ENCODE peak calls at places on chromosomes 13 and 19, in four cellular contexts. Q is neural progenitor cell, M is PC-3, U is SK-N-SH. Y is an unnamed sample.

GRCh38 chr13:86020350-86021002 is 221.3 kb upstream of the SLITRK6 start:
- DNase-seq in Q (no peak), M (peak), U (peak), Y (no peak)

GRCh38 chr19:6736169-6736916 is 1.0 kb downstream of the GPR108 start:
- DNase-seq in Q (peak), M (peak), U (peak), Y (peak)

GRCh38 chr13:100987993-100988392 is 313.4 kb upstream of the TMTC4 start:
- DNase-seq in Q (peak), M (peak), U (no peak), Y (peak)

GRCh38 chr19:53792721-53793433 is 31.2 kb downstream of the NLRP12 start:
- DNase-seq in Q (peak), M (peak), U (peak), Y (peak)

GRCh38 chr19:50843701-50844221 is 10.4 kb upstream of the KLK15 start:
- DNase-seq in Q (no peak), M (no peak), U (no peak), Y (no peak)

GRCh38 chr19:52734340-52734892 is 428 bp downstream of the ZNF611 start:
- DNase-seq in Q (peak), M (no peak), U (peak), Y (peak)

GRCh38 chr13:79270859-79271258 is 135.2 kb downstream of the RBM26 start:
- DNase-seq in Q (no peak), M (peak), U (no peak), Y (no peak)

GRCh38 chr13:38366954-38367645 is 17.4 kb downstream of the UFM1 start:
- DNase-seq in Q (no peak), M (peak), U (no peak), Y (no peak)

GRCh38 chr13:37666036-37666435 is 67.5 kb upstream of the POSTN start:
- DNase-seq in Q (no peak), M (no peak), U (no peak), Y (no peak)

GRCh38 chr19:18419699-18420460 is 682 bp downstream of the SSBP4 start:
- DNase-seq in Q (peak), M (peak), U (peak), Y (peak)

GRCh38 chr19:47511128-47511517 is 3.7 kb downstream of the NAPA start:
- DNase-seq in Q (no peak), M (no peak), U (no peak), Y (no peak)

GRCh38 chr13:77836423-77836822 is 82.2 kb downstream of the EDNRB start:
- DNase-seq in Q (no peak), M (no peak), U (no peak), Y (no peak)

GRCh38 chr19:9819590-9819898 is 665 bp upstream of the FBXL12 start:
- DNase-seq in Q (no peak), M (no peak), U (no peak), Y (no peak)

GRCh38 chr13:65497265-65497664 is 1732.9 kb downstream of the PCDH9 start:
- DNase-seq in Q (no peak), M (peak), U (no peak), Y (no peak)

GRCh38 chr19:7507884-7508283 is 8.0 kb upstream of the ZNF358 start:
- DNase-seq in Q (peak), M (peak), U (peak), Y (peak)

GRCh38 chr13:51912511-51913225 is 50.9 kb downstream of the CCDC70 start:
- DNase-seq in Q (no peak), M (no peak), U (no peak), Y (no peak)

GRCh38 chr19:3658823-3659745 is 32.5 kb upstream of the CACTIN start:
- DNase-seq in Q (no peak), M (no peak), U (no peak), Y (no peak)

GRCh38 chr19:47821460-47822020 is at the start of gene CRX:
- DNase-seq in Q (peak), M (no peak), U (no peak), Y (no peak)

GRCh38 chr13:97413694-97414093 is 20.3 kb upstream of the RAP2A start:
- DNase-seq in Q (no peak), M (no peak), U (no peak), Y (no peak)

GRCh38 chr13:78603240-78603947 is at the start of gene POU4F1:
- DNase-seq in Q (peak), M (no peak), U (peak), Y (peak)

GRCh38 chr13:97101912-97102311 is 107.6 kb upstream of the OXGR1 start:
- DNase-seq in Q (no peak), M (no peak), U (no peak), Y (no peak)

GRCh38 chr19:17021328-17021727 is 5.3 kb downstream of the CPAMD8 start:
- DNase-seq in Q (no peak), M (no peak), U (no peak), Y (no peak)

GRCh38 chr19:19822148-19822429 is 539 bp upstream of the ZNF506 start:
- DNase-seq in Q (no peak), M (no peak), U (peak), Y (no peak)

GRCh38 chr19:31528261-31528660 is 179.0 kb upstream of the TSHZ3 start:
- DNase-seq in Q (no peak), M (no peak), U (no peak), Y (no peak)

GRCh38 chr19:47305309-47305751 is 4.3 kb upstream of the C5AR1 start:
- DNase-seq in Q (peak), M (peak), U (peak), Y (peak)

GRCh38 chr19:33241530-33242101 is 16.0 kb upstream of the SLC7A10 start:
- DNase-seq in Q (peak), M (peak), U (peak), Y (peak)

GRCh38 chr19:49009828-49010227 is 7.1 kb downstream of the LHB start:
- DNase-seq in Q (no peak), M (no peak), U (no peak), Y (no peak)

GRCh38 chr19:33715462-33715861 is 81.2 kb upstream of the KCTD15 start:
- DNase-seq in Q (no peak), M (peak), U (no peak), Y (no peak)

GRCh38 chr13:46296920-46297319 is 85.2 kb downstream of the LRRC63 start:
- DNase-seq in Q (no peak), M (peak), U (no peak), Y (no peak)

GRCh38 chr13:62003452-62003851 is 587.8 kb upstream of the PCDH20 start:
- DNase-seq in Q (no peak), M (no peak), U (no peak), Y (no peak)

GRCh38 chr13:99307648-99308339 is 595 bp upstream of the GPR183 start:
- DNase-seq in Q (no peak), M (peak), U (no peak), Y (no peak)

DNA sequence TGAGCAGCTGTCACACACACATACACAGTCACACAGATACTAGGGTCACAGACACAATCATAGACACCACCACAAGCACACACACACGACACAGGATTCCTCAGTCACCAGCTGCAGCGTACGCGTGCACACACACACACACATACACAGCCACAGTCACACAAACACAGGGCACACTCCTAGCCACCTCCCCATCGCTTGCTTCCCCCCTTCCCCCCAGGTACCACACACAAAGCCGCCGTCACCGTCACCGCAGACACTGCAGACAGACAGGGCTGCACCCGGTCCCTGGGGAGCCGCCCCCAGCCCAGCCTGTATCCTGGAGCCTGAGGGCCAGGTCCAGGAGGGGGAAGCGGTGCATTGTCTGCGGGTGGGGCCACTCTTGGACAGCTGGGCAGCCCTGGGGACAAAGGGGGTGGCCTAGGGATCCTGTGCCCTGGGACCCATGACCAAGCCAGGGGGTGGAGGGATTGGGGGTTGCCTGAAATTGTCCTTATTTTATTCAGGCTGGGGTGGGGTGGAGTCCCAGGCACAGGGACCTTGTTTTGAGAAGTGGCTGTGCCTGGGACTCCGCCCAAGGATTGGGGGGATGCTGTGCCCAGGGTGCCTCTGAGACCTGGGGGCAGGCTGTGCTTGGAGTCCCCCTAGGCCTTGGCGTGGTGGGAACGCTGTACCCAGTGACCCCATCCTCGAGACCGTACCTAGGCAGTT is 957 bp downstream of the NUMBL start:
- DNase-seq in Q (peak), M (peak), U (peak), Y (peak)
- H2AFZ ChIP-seq in Q (no peak), M (peak), U (no peak), Y (no peak)

GRCh38 chr13:27622102-27622820 is 569 bp downstream of the POLR1D start:
- DNase-seq in Q (no peak), M (peak), U (peak), Y (no peak)
- TF ChIP-seq CTCF in Q (peak), M (peak), U (peak), Y (no peak)

GRCh38 chr13:105660550-105660949 is 874.9 kb downstream of the EFNB2 start:
- DNase-seq in Q (no peak), M (no peak), U (no peak), Y (no peak)

DNA sequence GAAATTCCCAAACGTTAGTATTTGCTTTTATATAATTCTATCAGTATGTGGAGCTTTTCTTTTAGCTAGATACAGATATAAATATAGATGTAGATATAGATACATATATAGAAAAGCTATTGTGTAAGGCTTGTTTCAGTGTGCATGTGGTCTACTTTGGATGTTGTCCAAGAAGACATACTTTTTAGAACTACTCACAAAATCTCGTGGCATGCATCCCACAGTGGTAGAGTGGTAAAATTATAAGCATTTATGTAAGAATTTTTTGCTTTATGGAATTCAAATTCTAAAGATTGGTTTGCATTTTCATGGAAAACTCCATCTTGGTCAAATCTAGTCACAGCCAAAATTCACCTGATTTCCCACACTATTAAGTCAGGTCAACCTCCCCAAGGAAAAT is 880.4 kb downstream of the EFNB2 start:
- DNase-seq in Q (no peak), M (peak), U (no peak), Y (no peak)
- TF ChIP-seq EZH2phosphoT487 in Q (no peak), M (no peak), U (no peak), Y (no peak)

DNA sequence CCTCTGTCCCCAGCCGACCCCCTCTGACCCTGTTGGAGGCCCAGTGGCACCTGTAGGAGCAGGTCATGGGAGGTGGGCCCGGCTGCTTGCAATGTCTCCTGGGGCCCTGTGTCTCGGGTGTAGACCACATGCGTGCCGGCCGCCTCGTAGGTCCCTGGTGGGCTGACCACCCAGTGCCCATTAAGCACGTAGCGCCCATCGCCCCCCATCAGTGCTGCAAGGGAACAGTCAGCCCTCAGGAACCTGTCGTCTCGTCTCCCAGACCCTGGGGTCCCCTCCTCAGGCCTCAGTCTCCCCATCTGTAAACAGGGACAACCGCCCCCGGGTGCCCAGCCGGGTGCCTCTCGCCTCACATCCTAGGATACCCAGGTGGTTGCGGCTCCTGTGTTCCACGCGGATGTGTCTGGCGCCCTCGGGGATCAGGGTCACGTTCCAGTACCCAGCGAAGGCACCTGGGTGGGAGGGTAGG is 5.6 kb downstream of the ADAMTSL5 start:
- DNase-seq in Q (no peak), M (no peak), U (no peak), Y (no peak)
- H2AFZ ChIP-seq in Q (no peak), M (peak), U (peak), Y (peak)

DNA sequence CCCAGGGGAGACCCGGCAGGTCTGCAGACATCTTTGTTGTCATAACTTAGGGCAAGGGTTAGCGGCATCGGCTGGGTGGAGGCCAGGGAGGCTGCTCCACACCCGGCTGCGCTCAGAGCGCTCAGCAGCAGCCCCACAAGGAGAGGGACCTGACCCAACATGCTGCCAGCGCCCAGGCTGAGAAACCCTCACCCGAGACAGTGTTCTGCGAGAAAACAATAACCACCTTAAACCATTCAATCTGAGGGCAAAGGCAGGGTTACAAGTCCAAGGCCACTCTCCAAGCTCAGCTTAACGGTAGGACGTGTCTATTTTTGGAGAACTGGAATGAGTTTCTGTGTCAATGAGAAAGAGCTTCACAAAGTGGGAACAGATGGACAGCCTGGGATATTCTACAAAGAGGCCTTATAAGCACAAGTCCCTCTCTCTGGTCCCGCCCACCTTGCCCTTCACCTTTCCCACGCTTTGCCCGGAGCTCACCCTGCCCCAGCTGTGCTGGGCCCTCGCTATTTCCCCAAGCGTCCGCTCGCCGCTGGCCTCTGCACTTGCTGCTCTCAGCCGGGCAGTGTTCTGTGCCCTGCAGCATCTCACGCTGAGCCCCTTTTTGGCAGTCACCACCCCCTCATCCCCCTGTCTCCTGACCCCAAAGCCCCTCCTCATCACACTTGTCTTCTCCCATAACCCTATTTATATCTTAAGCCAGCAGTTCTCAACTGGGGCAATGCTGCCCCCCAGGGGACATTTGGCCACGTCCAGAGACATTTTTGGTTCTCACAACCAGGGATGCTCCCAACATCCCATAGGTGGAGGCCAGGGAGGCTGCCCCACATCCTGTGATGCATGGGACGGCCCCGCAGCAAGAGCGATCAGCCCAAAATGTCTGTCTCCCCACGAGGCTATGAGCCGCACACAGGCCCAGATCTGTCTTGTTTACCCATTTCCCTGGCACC is 17.6 kb downstream of the PPP1R12C start:
- DNase-seq in Q (peak), M (peak), U (no peak), Y (peak)
- TF ChIP-seq CTCF in Q (peak), M (peak), U (peak), Y (peak)

GRCh38 chr13:76338003-76338402 is 548.2 kb downstream of the KCTD12 start:
- DNase-seq in Q (no peak), M (no peak), U (no peak), Y (no peak)
- TF ChIP-seq EZH2phosphoT487 in Q (no peak), M (no peak), U (no peak), Y (no peak)

GRCh38 chr19:13022111-13022858 is 27.0 kb downstream of the NFIX start:
- DNase-seq in Q (no peak), M (no peak), U (no peak), Y (no peak)
- H2AFZ ChIP-seq in Q (no peak), M (peak), U (peak), Y (no peak)

GRCh38 chr19:458091-459042 is 2.5 kb downstream of the SHC2 start:
- DNase-seq in Q (no peak), M (no peak), U (no peak), Y (no peak)

GRCh38 chr19:461664-462551 is 1.1 kb upstream of the SHC2 start:
- DNase-seq in Q (peak), M (peak), U (peak), Y (peak)

GRCh38 chr19:463483-464130 is 2.8 kb upstream of the SHC2 start:
- DNase-seq in Q (no peak), M (no peak), U (no peak), Y (no peak)

GRCh38 chr19:459724-460511 is 915 bp downstream of the SHC2 start:
- DNase-seq in Q (peak), M (peak), U (peak), Y (peak)

GRCh38 chr19:460877-461609 is at the start of gene SHC2:
- DNase-seq in Q (peak), M (no peak), U (peak), Y (peak)
- TF ChIP-seq CTCF in Q (no peak), M (no peak), U (no peak), Y (no peak)

GRCh38 chr13:110561335-110562033 is at the start of gene RAB20:
- DNase-seq in Q (peak), M (peak), U (peak), Y (peak)

GRCh38 chr13:110560606-110561334 is 752 bp downstream of the RAB20 start:
- DNase-seq in Q (peak), M (peak), U (peak), Y (peak)

GRCh38 chr13:110557610-110558305 is 3.8 kb downstream of the RAB20 start:
- DNase-seq in Q (no peak), M (no peak), U (no peak), Y (no peak)

GRCh38 chr13:110559986-110560385 is 1.5 kb downstream of the RAB20 start:
- DNase-seq in Q (no peak), M (peak), U (no peak), Y (no peak)

GRCh38 chr13:110559429-110559943 is 2.0 kb downstream of the RAB20 start:
- DNase-seq in Q (no peak), M (peak), U (no peak), Y (no peak)
- TF ChIP-seq EZH2phosphoT487 in Q (no peak), M (no peak), U (no peak), Y (no peak)